ENCODE peak calls at places on chromosomes 16 and 17, in seven cellular contexts. N, F, W, V, B, X and D are unnamed samples.

GRCh38 chr17:19287651-19288050 is 50.5 kb downstream of the EPN2 start:
- DNase-seq in N (no peak), F (no peak), W (no peak), V (no peak), B (no peak), X (no peak), D (peak; percentile 42)

GRCh38 chr16:17367034-17367433 is 103.7 kb downstream of the XYLT1 start:
- DNase-seq in N (no peak), F (peak; percentile 60), W (no peak), V (no peak), B (no peak), X (no peak), D (peak; percentile 87)

GRCh38 chr17:20920813-20921199 is 122.0 kb downstream of the USP22 start:
- DNase-seq in N (no peak), F (no peak), W (no peak), V (no peak), B (no peak), X (no peak), D (no peak)

GRCh38 chr17:39826334-39826733 is 37.8 kb downstream of the IKZF3 start:
- DNase-seq in N (no peak), F (no peak), W (no peak), V (no peak), B (no peak), X (no peak), D (no peak)

GRCh38 chr17:48625502-48626201 is 506 bp downstream of the HOXB9 start:
- DNase-seq in N (no peak), F (peak; percentile 90), W (peak; percentile 79), V (no peak), B (no peak), X (peak; percentile 32), D (no peak)

GRCh38 chr16:67594956-67595355 is 32.6 kb downstream of the CTCF start:
- DNase-seq in N (no peak), F (no peak), W (no peak), V (no peak), B (no peak), X (no peak), D (no peak)

GRCh38 chr17:61064087-61064951 is 335.3 kb upstream of the TBX2 start:
- DNase-seq in N (no peak), F (no peak), W (no peak), V (no peak), B (no peak), X (no peak), D (no peak)

GRCh38 chr17:77246110-77247047 is 105.6 kb downstream of the SEC14L1 start:
- DNase-seq in N (no peak), F (no peak), W (no peak), V (no peak), B (no peak), X (no peak), D (no peak)

GRCh38 chr17:41724476-41725030 is 9.9 kb downstream of the HAP1 start:
- DNase-seq in N (no peak), F (no peak), W (no peak), V (no peak), B (no peak), X (no peak), D (no peak)

GRCh38 chr17:6525111-6525510 is 31.2 kb downstream of the PITPNM3 start:
- DNase-seq in N (no peak), F (no peak), W (no peak), V (no peak), B (no peak), X (no peak), D (no peak)

GRCh38 chr17:79045830-79046500 is 22.0 kb downstream of the C1QTNF1 start:
- DNase-seq in N (peak; percentile 92), F (no peak), W (peak; percentile 85), V (peak; percentile 62), B (peak; percentile 73), X (peak; percentile 41), D (peak; percentile 92)